ENCODE peak calls at places on chromosome 13, in eight cellular contexts. W is cardiac fibroblast, B is body of pancreas, K is HFF-Myc, G is IMR-90, M is brain microvascular endothelial cell, D is GM23338, L is uterus. O is an unnamed sample.

GRCh38 chr13:50224534-50224933 is 209.3 kb downstream of the KCNRG start:
- DNase-seq in W (peak; percentile 89), B (no peak), K (no peak), G (peak; percentile 51), M (peak; percentile 62), D (no peak), L (no peak), O (peak; percentile 39)

GRCh38 chr13:29743229-29743786 is 107.1 kb downstream of the UBL3 start:
- DNase-seq in W (no peak), B (no peak), K (peak; percentile 89), G (peak; percentile 79), M (no peak), D (no peak), L (peak; percentile 71), O (peak; percentile 91)

GRCh38 chr13:49240017-49240416 is 7.7 kb upstream of the CDADC1 start:
- DNase-seq in W (peak; percentile 66), B (no peak), K (no peak), G (peak; percentile 46), M (peak; percentile 33), D (peak; percentile 67), L (no peak), O (no peak)

GRCh38 chr13:95797016-95797415 is 120.1 kb downstream of the DNAJC3 start:
- DNase-seq in W (no peak), B (no peak), K (no peak), G (no peak), M (no peak), D (no peak), L (no peak), O (no peak)

GRCh38 chr13:95536629-95537241 is 15.8 kb upstream of the CLDN10 start:
- DNase-seq in W (peak; percentile 60), B (peak; percentile 69), K (peak; percentile 11), G (peak; percentile 39), M (no peak), D (peak; percentile 45), L (no peak), O (peak; percentile 34)

GRCh38 chr13:31172001-31172400 is 10.3 kb upstream of the HSPH1 start:
- DNase-seq in W (peak; percentile 87), B (no peak), K (no peak), G (peak; percentile 44), M (peak; percentile 16), D (no peak), L (no peak), O (peak; percentile 55)

GRCh38 chr13:109211616-109212015 is 574.8 kb downstream of the IRS2 start:
- DNase-seq in W (peak; percentile 52), B (no peak), K (no peak), G (no peak), M (peak; percentile 35), D (no peak), L (no peak), O (peak; percentile 36)

GRCh38 chr13:41049480-41049879 is 11.8 kb upstream of the WBP4 start:
- DNase-seq in W (peak; percentile 49), B (no peak), K (no peak), G (no peak), M (no peak), D (no peak), L (no peak), O (no peak)

GRCh38 chr13:22047082-22047784 is 376.4 kb downstream of the FGF9 start:
- DNase-seq in W (no peak), B (no peak), K (no peak), G (peak; percentile 64), M (no peak), D (no peak), L (no peak), O (no peak)

GRCh38 chr13:71285700-71286099 is 581.3 kb downstream of the DACH1 start:
- DNase-seq in W (peak; percentile 7), B (no peak), K (no peak), G (no peak), M (no peak), D (peak; percentile 6), L (no peak), O (no peak)

GRCh38 chr13:32883501-32883900 is 132.7 kb upstream of the KL start:
- DNase-seq in W (no peak), B (peak; percentile 33), K (no peak), G (peak; percentile 46), M (no peak), D (no peak), L (no peak), O (peak; percentile 43)

GRCh38 chr13:80599765-80600164 is 258.8 kb upstream of the SPRY2 start:
- DNase-seq in W (peak; percentile 17), B (no peak), K (no peak), G (no peak), M (no peak), D (no peak), L (no peak), O (no peak)

GRCh38 chr13:40352385-40352778 is 314.1 kb downstream of the FOXO1 start:
- DNase-seq in W (peak; percentile 56), B (peak; percentile 66), K (no peak), G (no peak), M (no peak), D (no peak), L (peak; percentile 68), O (no peak)

GRCh38 chr13:27599096-27599495 is 21.2 kb downstream of the LNX2 start:
- DNase-seq in W (no peak), B (no peak), K (no peak), G (no peak), M (no peak), D (no peak), L (no peak), O (no peak)

GRCh38 chr13:58032676-58033440 is 401.3 kb downstream of the PCDH17 start:
- DNase-seq in W (no peak), B (no peak), K (no peak), G (no peak), M (no peak), D (no peak), L (no peak), O (no peak)

GRCh38 chr13:29472317-29472961 is 123.0 kb downstream of the SLC7A1 start:
- DNase-seq in W (peak; percentile 76), B (peak; percentile 56), K (peak; percentile 31), G (peak; percentile 58), M (peak; percentile 62), D (peak; percentile 85), L (no peak), O (peak; percentile 61)

GRCh38 chr13:102399791-102400618 is 1.8 kb downstream of the FGF14 start:
- DNase-seq in W (no peak), B (peak; percentile 39), K (no peak), G (no peak), M (no peak), D (peak; percentile 55), L (peak; percentile 15), O (peak; percentile 3)

GRCh38 chr13:29516012-29516411 is 79.5 kb downstream of the SLC7A1 start:
- DNase-seq in W (no peak), B (no peak), K (no peak), G (no peak), M (no peak), D (no peak), L (no peak), O (no peak)

GRCh38 chr13:27036236-27036981 is 135.2 kb downstream of the USP12 start:
- DNase-seq in W (peak; percentile 39), B (no peak), K (no peak), G (no peak), M (no peak), D (no peak), L (no peak), O (peak; percentile 53)

GRCh38 chr13:27006519-27007161 is 165.0 kb downstream of the USP12 start:
- DNase-seq in W (peak; percentile 33), B (peak; percentile 57), K (no peak), G (peak; percentile 12), M (peak; percentile 12), D (peak; percentile 55), L (no peak), O (peak; percentile 40)

GRCh38 chr13:47033216-47033615 is 136.4 kb upstream of the HTR2A start:
- DNase-seq in W (peak; percentile 62), B (no peak), K (no peak), G (peak; percentile 55), M (peak; percentile 50), D (no peak), L (no peak), O (peak; percentile 48)
- H3K4me3 ChIP-seq in W (peak overlapping the region; percentile 43), B (no peak overlapping the region), K (no peak overlapping the region), G (peak overlapping the region; percentile 48), M (peak overlapping the region; percentile 44), D (no peak overlapping the region), L (no peak overlapping the region), O (peak overlapping the region; percentile 54)

DNA sequence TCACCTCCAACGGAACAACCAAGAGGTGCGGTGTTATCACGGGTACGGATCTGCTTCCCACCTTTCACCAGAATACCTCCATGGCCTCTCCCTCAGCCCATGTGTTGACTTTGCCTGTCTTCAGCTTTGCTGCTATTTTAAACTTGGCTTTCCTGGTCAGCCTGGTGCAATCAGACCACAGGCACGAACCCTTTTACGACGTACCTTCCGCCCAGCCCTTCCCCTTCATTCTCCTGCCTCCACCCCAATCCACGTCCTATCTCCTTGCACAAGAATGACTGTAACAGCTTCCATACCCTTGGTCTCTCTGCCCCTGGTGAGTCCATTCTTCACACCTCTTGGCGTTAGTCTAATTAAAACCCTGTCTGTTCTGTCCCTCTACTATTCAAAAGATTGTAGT is 431.7 kb downstream of the EFNB2 start:
- DNase-seq in W (peak; percentile 88), B (no peak), K (no peak), G (no peak), M (peak; percentile 88), D (no peak), L (no peak), O (peak; percentile 62)
- H3K4me3 ChIP-seq in W (no peak overlapping the region), B (no peak overlapping the region), K (no peak overlapping the region), G (no peak overlapping the region), M (no peak overlapping the region), D (no peak overlapping the region), L (no peak overlapping the region), O (no peak overlapping the region)

GRCh38 chr13:99464441-99464949 is 36.8 kb upstream of the TM9SF2 start:
- DNase-seq in W (no peak), B (no peak), K (peak; percentile 59), G (peak; percentile 48), M (no peak), D (no peak), L (no peak), O (peak; percentile 74)
- H3K4me3 ChIP-seq in W (no peak overlapping the region), B (no peak overlapping the region), K (peak overlapping the region; percentile 0), G (peak overlapping the region; percentile 13), M (no peak overlapping the region), D (no peak overlapping the region), L (no peak overlapping the region), O (peak overlapping the region; percentile 38)

DNA sequence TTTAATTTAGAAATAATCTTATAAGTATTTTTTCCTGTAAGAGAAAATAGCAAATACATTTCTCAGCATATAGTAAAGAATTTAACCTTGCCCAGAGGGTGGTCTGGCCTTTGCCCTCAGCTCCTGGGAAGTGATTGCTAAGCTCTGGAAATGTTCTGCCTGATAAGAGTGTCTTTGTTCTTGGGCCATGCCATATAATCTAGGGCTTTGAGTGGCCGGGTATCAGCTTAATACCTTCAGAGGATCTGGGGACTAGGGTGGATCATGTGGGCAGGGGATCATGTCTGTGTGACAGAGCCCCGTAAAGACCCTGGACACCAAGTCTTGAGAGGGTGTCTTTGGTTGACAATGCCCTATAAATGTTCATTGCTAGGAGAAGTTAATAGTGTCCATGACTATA is 1032.4 kb upstream of the MIR17HG start:
- DNase-seq in W (no peak), B (no peak), K (no peak), G (no peak), M (no peak), D (peak; percentile 10), L (no peak), O (no peak)
- H3K4me3 ChIP-seq in W (no peak overlapping the region), B (no peak overlapping the region), K (no peak overlapping the region), G (no peak overlapping the region), M (no peak overlapping the region), D (no peak overlapping the region), L (no peak overlapping the region), O (no peak overlapping the region)